ENCODE peak calls at places on chromosome 3, in six cellular contexts. One of them, this sample, is unnamed. For H3K27me3, the result is how much of the 10 kb centered on the place peaks cover.

GRCh38 chr3:76965122-76965725 is 74.7 kb upstream of the ROBO2 start:
- DNase-seq in CD4-positive, alpha-beta T cell: no peak
- DNase-seq in tibial artery: no peak
- DNase-seq in GM23338: no peak
- DNase-seq in K562: no peak
- DNase-seq in tibial nerve: no peak
- DNase-seq in this sample: no peak

GRCh38 chr3:183698760-183699159 is 1.2 kb downstream of the YEATS2 start:
- DNase-seq in CD4-positive, alpha-beta T cell: no peak
- DNase-seq in tibial artery: no peak
- DNase-seq in GM23338: peak
- DNase-seq in K562: peak
- DNase-seq in tibial nerve: no peak
- DNase-seq in this sample: no peak

GRCh38 chr3:145942052-145942451 is 218.9 kb downstream of the PLOD2 start:
- DNase-seq in CD4-positive, alpha-beta T cell: no peak
- DNase-seq in tibial artery: no peak
- DNase-seq in GM23338: no peak
- DNase-seq in K562: no peak
- DNase-seq in tibial nerve: no peak
- DNase-seq in this sample: no peak

GRCh38 chr3:157549498-157549897 is 46.3 kb upstream of the VEPH1 start:
- DNase-seq in CD4-positive, alpha-beta T cell: no peak
- DNase-seq in tibial artery: no peak
- DNase-seq in GM23338: no peak
- DNase-seq in K562: no peak
- DNase-seq in tibial nerve: no peak
- DNase-seq in this sample: no peak

GRCh38 chr3:58388550-58389061 is 45.0 kb downstream of the PDHB start:
- DNase-seq in CD4-positive, alpha-beta T cell: no peak
- DNase-seq in tibial artery: no peak
- DNase-seq in GM23338: peak
- DNase-seq in K562: no peak
- DNase-seq in tibial nerve: no peak
- DNase-seq in this sample: no peak

GRCh38 chr3:8882171-8882593 is 81.1 kb downstream of the RAD18 start:
- DNase-seq in CD4-positive, alpha-beta T cell: no peak
- DNase-seq in tibial artery: no peak
- DNase-seq in GM23338: peak
- DNase-seq in K562: peak
- DNase-seq in tibial nerve: no peak
- DNase-seq in this sample: no peak

GRCh38 chr3:188208751-188209433 is 54.9 kb downstream of the LPP start:
- DNase-seq in CD4-positive, alpha-beta T cell: no peak
- DNase-seq in tibial artery: no peak
- DNase-seq in GM23338: no peak
- DNase-seq in K562: no peak
- DNase-seq in tibial nerve: no peak
- DNase-seq in this sample: no peak

GRCh38 chr3:104460477-104461406 is 906.0 kb upstream of the ALCAM start:
- DNase-seq in CD4-positive, alpha-beta T cell: no peak
- DNase-seq in tibial artery: no peak
- DNase-seq in GM23338: peak
- DNase-seq in K562: no peak
- DNase-seq in tibial nerve: no peak
- DNase-seq in this sample: no peak

GRCh38 chr3:122403489-122403888 is 12.4 kb downstream of the WDR5B start:
- DNase-seq in CD4-positive, alpha-beta T cell: no peak
- DNase-seq in tibial artery: no peak
- DNase-seq in GM23338: no peak
- DNase-seq in K562: no peak
- DNase-seq in tibial nerve: no peak
- DNase-seq in this sample: no peak

GRCh38 chr3:184428561-184429175 is 48.8 kb downstream of the CHRD start:
- DNase-seq in CD4-positive, alpha-beta T cell: no peak
- DNase-seq in tibial artery: peak
- DNase-seq in GM23338: no peak
- DNase-seq in K562: no peak
- DNase-seq in tibial nerve: no peak
- DNase-seq in this sample: no peak

GRCh38 chr3:124121379-124122336 is 129.7 kb upstream of the ROPN1 start:
- DNase-seq in CD4-positive, alpha-beta T cell: no peak
- DNase-seq in tibial artery: no peak
- DNase-seq in GM23338: peak
- DNase-seq in K562: no peak
- DNase-seq in tibial nerve: no peak
- DNase-seq in this sample: no peak

GRCh38 chr3:152260529-152260928 is 8.2 kb upstream of the MBNL1 start:
- DNase-seq in CD4-positive, alpha-beta T cell: no peak
- DNase-seq in tibial artery: no peak
- DNase-seq in GM23338: no peak
- DNase-seq in K562: no peak
- DNase-seq in tibial nerve: no peak
- DNase-seq in this sample: no peak
- H3K27me3 ChIP-seq in CD4-positive, alpha-beta T cell: under half
- H3K27me3 ChIP-seq in tibial artery: under half
- H3K27me3 ChIP-seq in GM23338: under half
- H3K27me3 ChIP-seq in K562: under half
- H3K27me3 ChIP-seq in tibial nerve: under half
- H3K27me3 ChIP-seq in this sample: under half

GRCh38 chr3:68176600-68176999 is 522.2 kb upstream of the SUCLG2 start:
- DNase-seq in CD4-positive, alpha-beta T cell: no peak
- DNase-seq in tibial artery: no peak
- DNase-seq in GM23338: no peak
- DNase-seq in K562: no peak
- DNase-seq in tibial nerve: no peak
- DNase-seq in this sample: no peak

GRCh38 chr3:68172039-68172438 is 517.6 kb upstream of the SUCLG2 start:
- DNase-seq in CD4-positive, alpha-beta T cell: no peak
- DNase-seq in tibial artery: no peak
- DNase-seq in GM23338: no peak
- DNase-seq in K562: no peak
- DNase-seq in tibial nerve: no peak
- DNase-seq in this sample: no peak

DNA sequence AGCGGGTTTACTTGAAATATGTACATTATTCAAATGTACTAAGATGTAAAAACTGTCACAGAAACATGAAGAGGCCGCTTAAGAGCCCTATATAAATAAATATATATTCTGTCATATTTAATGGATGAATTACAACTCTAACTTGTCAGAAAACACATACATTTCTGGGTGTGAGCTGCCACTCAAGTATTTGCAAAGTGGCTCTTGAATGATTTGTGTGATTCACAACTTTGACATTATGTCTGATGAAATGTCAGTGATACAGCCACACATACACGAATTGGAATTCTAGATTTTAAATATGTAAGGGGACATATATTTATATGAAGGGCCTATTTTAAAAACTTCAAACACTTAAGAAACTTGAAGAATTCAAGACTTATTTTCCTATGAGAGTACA is 518.8 kb upstream of the SUCLG2 start:
- DNase-seq in CD4-positive, alpha-beta T cell: no peak
- DNase-seq in tibial artery: no peak
- DNase-seq in GM23338: no peak
- DNase-seq in K562: no peak
- DNase-seq in tibial nerve: no peak
- DNase-seq in this sample: no peak
- H3K27me3 ChIP-seq in CD4-positive, alpha-beta T cell: under half
- H3K27me3 ChIP-seq in tibial artery: under half
- H3K27me3 ChIP-seq in GM23338: under half
- H3K27me3 ChIP-seq in K562: under half
- H3K27me3 ChIP-seq in tibial nerve: under half
- H3K27me3 ChIP-seq in this sample: under half

DNA sequence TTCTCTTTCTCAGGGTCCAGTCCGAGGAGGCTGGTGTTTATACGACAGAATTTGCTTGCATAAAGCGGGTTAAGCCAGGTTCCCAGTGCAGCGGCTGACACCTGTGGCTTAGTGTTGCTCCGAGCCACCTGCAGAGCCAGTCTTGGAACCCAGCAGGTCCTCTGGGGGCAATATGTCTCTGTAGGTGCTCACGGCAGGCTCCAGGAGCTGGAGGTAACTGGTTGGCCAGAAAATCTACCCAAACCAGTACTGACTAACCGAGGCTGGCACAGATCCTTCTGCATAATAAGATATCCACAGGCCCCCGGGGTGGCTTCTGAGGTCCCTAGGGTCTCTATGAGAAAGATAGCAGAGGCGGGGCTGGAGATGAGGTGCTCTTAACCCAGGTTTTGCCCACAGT is 3.2 kb downstream of the MGLL start:
- DNase-seq in CD4-positive, alpha-beta T cell: no peak
- DNase-seq in tibial artery: no peak
- DNase-seq in GM23338: no peak
- DNase-seq in K562: no peak
- DNase-seq in tibial nerve: no peak
- DNase-seq in this sample: no peak
- H3K27me3 ChIP-seq in CD4-positive, alpha-beta T cell: under half
- H3K27me3 ChIP-seq in tibial artery: under half
- H3K27me3 ChIP-seq in GM23338: under half
- H3K27me3 ChIP-seq in K562: under half
- H3K27me3 ChIP-seq in tibial nerve: under half
- H3K27me3 ChIP-seq in this sample: under half

DNA sequence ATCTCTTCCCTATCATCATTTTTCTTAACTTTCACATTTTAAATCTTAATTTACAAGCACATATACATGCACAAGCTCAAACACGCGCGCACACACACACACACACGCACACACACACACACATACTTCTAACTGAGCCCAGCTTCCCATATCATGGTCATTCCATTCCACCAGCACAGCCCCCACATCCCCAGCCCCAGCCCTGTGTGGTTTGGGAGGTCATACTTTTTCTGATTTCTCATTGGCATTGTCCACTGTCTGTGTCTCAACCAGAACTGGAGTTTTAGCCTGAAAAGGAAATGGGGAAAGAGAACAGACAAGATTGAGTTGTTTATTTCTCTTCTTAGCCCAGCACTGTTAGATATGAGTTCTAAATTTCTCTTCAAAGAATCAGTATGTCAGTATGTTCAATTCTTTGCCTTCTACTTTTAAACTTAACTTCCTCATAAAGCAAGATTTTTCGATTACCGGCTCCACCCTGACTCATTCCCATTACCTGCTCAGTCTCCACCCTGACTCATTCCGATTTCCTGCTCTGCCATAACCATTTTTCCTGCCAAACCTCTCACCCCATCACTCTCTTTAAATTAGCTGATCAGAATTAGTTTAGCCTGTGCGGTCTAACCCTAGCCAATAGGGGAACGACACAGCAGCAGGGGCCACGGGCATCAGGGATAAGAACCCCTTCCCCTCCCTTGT is 6.4 kb downstream of the IQCF1 start:
- DNase-seq in CD4-positive, alpha-beta T cell: no peak
- DNase-seq in tibial artery: no peak
- DNase-seq in GM23338: no peak
- DNase-seq in K562: no peak
- DNase-seq in tibial nerve: no peak
- DNase-seq in this sample: no peak
- H3K27me3 ChIP-seq in CD4-positive, alpha-beta T cell: under half
- H3K27me3 ChIP-seq in tibial artery: under half
- H3K27me3 ChIP-seq in GM23338: under half
- H3K27me3 ChIP-seq in K562: under half
- H3K27me3 ChIP-seq in tibial nerve: under half
- H3K27me3 ChIP-seq in this sample: under half

GRCh38 chr3:100838157-100838556 is 128.9 kb downstream of the TFG start:
- DNase-seq in CD4-positive, alpha-beta T cell: no peak
- DNase-seq in tibial artery: no peak
- DNase-seq in GM23338: no peak
- DNase-seq in K562: no peak
- DNase-seq in tibial nerve: no peak
- DNase-seq in this sample: no peak
- H3K27me3 ChIP-seq in CD4-positive, alpha-beta T cell: under half
- H3K27me3 ChIP-seq in tibial artery: under half
- H3K27me3 ChIP-seq in GM23338: under half
- H3K27me3 ChIP-seq in K562: under half
- H3K27me3 ChIP-seq in tibial nerve: under half
- H3K27me3 ChIP-seq in this sample: under half

GRCh38 chr3:27713435-27713880 is 8.7 kb downstream of the EOMES start:
- DNase-seq in CD4-positive, alpha-beta T cell: no peak
- DNase-seq in tibial artery: no peak
- DNase-seq in GM23338: peak
- DNase-seq in K562: no peak
- DNase-seq in tibial nerve: no peak
- DNase-seq in this sample: no peak

GRCh38 chr3:27714692-27715453 is 7.2 kb downstream of the EOMES start:
- DNase-seq in CD4-positive, alpha-beta T cell: no peak
- DNase-seq in tibial artery: no peak
- DNase-seq in GM23338: peak
- DNase-seq in K562: no peak
- DNase-seq in tibial nerve: no peak
- DNase-seq in this sample: no peak

GRCh38 chr3:27713066-27713400 is 9.1 kb downstream of the EOMES start:
- DNase-seq in CD4-positive, alpha-beta T cell: no peak
- DNase-seq in tibial artery: no peak
- DNase-seq in GM23338: no peak
- DNase-seq in K562: no peak
- DNase-seq in tibial nerve: no peak
- DNase-seq in this sample: no peak

GRCh38 chr3:27714101-27714526 is 8.0 kb downstream of the EOMES start:
- DNase-seq in CD4-positive, alpha-beta T cell: no peak
- DNase-seq in tibial artery: no peak
- DNase-seq in GM23338: peak
- DNase-seq in K562: no peak
- DNase-seq in tibial nerve: no peak
- DNase-seq in this sample: no peak

GRCh38 chr3:27712136-27713065 is 9.7 kb downstream of the EOMES start:
- DNase-seq in CD4-positive, alpha-beta T cell: peak
- DNase-seq in tibial artery: peak
- DNase-seq in GM23338: peak
- DNase-seq in K562: peak
- DNase-seq in tibial nerve: peak
- DNase-seq in this sample: peak
- H3K27me3 ChIP-seq in CD4-positive, alpha-beta T cell: under half
- H3K27me3 ChIP-seq in tibial artery: under half
- H3K27me3 ChIP-seq in GM23338: half or more
- H3K27me3 ChIP-seq in K562: under half
- H3K27me3 ChIP-seq in tibial nerve: under half
- H3K27me3 ChIP-seq in this sample: under half

This sample was measured in upper lobe of left lung.